ENCODE peak calls at places on chromosomes 6 and 20, in seven cellular contexts. Y, E, L, G, C, D and J are unnamed samples.
A peak's percentile ranks its signal among the peaks of the same experiment; 100 is the strongest.

GRCh38 chr20:7817286-7817685 is 123.0 kb downstream of the HAO1 start:
- DNase-seq in Y (no peak), E (no peak), L (no peak), G (no peak), C (no peak), D (no peak), J (no peak)

GRCh38 chr20:63498950-63499332 is at the start of gene EEF1A2:
- DNase-seq in Y (no peak), E (peak; percentile 68), L (no peak), G (no peak), C (peak; percentile 60), D (peak; percentile 87), J (no peak)

GRCh38 chr20:62837790-62838458 is 21.1 kb downstream of the COL9A3 start:
- DNase-seq in Y (no peak), E (no peak), L (no peak), G (no peak), C (peak; percentile 81), D (peak; percentile 92), J (no peak)

GRCh38 chr20:60389882-60390281 is 431.7 kb downstream of the CDH26 start:
- DNase-seq in Y (no peak), E (no peak), L (no peak), G (no peak), C (no peak), D (no peak), J (no peak)

GRCh38 chr6:35492664-35493284 is 4.1 kb downstream of the TEAD3 start:
- DNase-seq in Y (no peak), E (no peak), L (no peak), G (no peak), C (no peak), D (peak; percentile 52), J (no peak)

GRCh38 chr6:31844507-31844906 is 17.0 kb downstream of the HSPA1B start:
- DNase-seq in Y (no peak), E (no peak), L (no peak), G (no peak), C (no peak), D (no peak), J (no peak)

GRCh38 chr20:15288076-15288475 is 950.7 kb upstream of the FLRT3 start:
- DNase-seq in Y (no peak), E (no peak), L (no peak), G (no peak), C (no peak), D (no peak), J (no peak)

GRCh38 chr20:12255571-12255970 is 337.9 kb downstream of the BTBD3 start:
- DNase-seq in Y (no peak), E (no peak), L (no peak), G (no peak), C (no peak), D (no peak), J (no peak)

GRCh38 chr20:32208499-32209154 is 947 bp downstream of the POFUT1 start:
- DNase-seq in Y (no peak), E (no peak), L (no peak), G (no peak), C (no peak), D (no peak), J (no peak)

GRCh38 chr6:136959471-136959891 is 37.4 kb downstream of the SLC35D3 start:
- DNase-seq in Y (peak; percentile 28), E (no peak), L (no peak), G (no peak), C (peak; percentile 34), D (peak; percentile 36), J (no peak)

GRCh38 chr6:120405947-120406346 is 928.3 kb downstream of the TBC1D32 start:
- DNase-seq in Y (no peak), E (no peak), L (no peak), G (peak; percentile 15), C (no peak), D (no peak), J (no peak)

GRCh38 chr20:1266167-1266973 is at the start of gene SNPH:
- DNase-seq in Y (peak; percentile 72), E (peak; percentile 77), L (no peak), G (peak; percentile 47), C (peak; percentile 77), D (peak; percentile 85), J (peak; percentile 63)

GRCh38 chr6:157559201-157559756 is 178.3 kb downstream of the ZDHHC14 start:
- DNase-seq in Y (no peak), E (no peak), L (no peak), G (no peak), C (no peak), D (no peak), J (no peak)

GRCh38 chr6:16654703-16655102 is 106.6 kb downstream of the ATXN1 start:
- DNase-seq in Y (no peak), E (no peak), L (no peak), G (no peak), C (no peak), D (no peak), J (no peak)

GRCh38 chr6:125004198-125004597 is 42.0 kb downstream of the RNF217 start:
- DNase-seq in Y (no peak), E (no peak), L (no peak), G (no peak), C (peak; percentile 71), D (no peak), J (no peak)

GRCh38 chr20:23309781-23310180 is 40.8 kb upstream of the NXT1 start:
- DNase-seq in Y (no peak), E (no peak), L (no peak), G (no peak), C (no peak), D (no peak), J (no peak)

GRCh38 chr20:36919715-36920333 is 31.7 kb downstream of the SAMHD1 start:
- DNase-seq in Y (no peak), E (peak; percentile 50), L (peak; percentile 13), G (no peak), C (no peak), D (peak; percentile 63), J (no peak)

GRCh38 chr6:48641544-48641943 is 530.5 kb upstream of the PTCHD4 start:
- DNase-seq in Y (no peak), E (no peak), L (no peak), G (no peak), C (no peak), D (no peak), J (no peak)

GRCh38 chr20:19079536-19080299 is 132.7 kb upstream of the SLC24A3 start:
- DNase-seq in Y (no peak), E (no peak), L (no peak), G (no peak), C (no peak), D (no peak), J (no peak)

GRCh38 chr6:116256694-116257093 is 2.8 kb upstream of the TSPYL4 start:
- DNase-seq in Y (no peak), E (no peak), L (no peak), G (no peak), C (no peak), D (no peak), J (no peak)
- H3K4me3 ChIP-seq in Y (no peak overlapping the region), E (no peak overlapping the region), L (no peak overlapping the region), G (no peak overlapping the region), C (no peak overlapping the region), D (no peak overlapping the region), J (no peak overlapping the region)

DNA sequence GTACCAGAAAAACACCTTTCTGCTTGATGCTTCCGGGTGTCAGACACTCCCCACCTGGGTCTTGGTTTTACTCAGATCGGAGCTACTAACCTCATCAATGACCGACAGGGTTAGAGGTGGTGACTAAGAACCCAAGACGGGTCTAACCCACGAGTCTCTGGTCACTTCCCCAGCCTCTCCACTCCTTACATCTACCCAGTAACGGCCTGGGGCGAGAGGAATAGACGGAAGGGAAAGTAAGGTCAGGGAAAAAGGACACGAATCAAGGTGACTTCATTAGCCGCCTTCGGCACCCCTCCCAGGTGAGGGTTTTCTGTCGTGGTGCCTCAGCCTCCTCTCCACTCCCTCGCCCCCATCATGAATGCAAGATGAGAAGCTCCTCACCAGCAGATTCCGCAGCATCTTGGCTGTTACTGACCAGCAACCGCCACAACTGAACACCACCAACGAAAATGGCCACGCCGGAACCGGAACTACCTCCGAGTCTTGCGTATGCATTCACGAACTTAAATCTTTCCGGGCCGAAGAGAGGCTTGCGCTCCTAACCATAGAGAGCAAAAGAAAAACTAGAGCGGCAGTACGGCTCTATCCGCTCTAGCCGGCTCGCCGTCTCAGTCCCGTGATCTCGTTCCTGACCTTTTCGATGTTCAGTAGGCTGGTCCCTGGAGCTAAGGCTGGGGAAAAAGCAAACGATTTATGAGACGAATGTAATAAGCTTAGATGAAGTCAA is at the start of gene COX7A2:
- DNase-seq in Y (peak; percentile 96), E (peak; percentile 61), L (peak; percentile 86), G (peak; percentile 82), C (peak; percentile 91), D (peak; percentile 76), J (peak; percentile 87)
- TF ChIP-seq EP300 in Y (no peak), E (no peak), L (no peak), G (no peak), C (no peak), D (peak; percentile 16), J (no peak)

GRCh38 chr6:50819906-50820589 is 1.4 kb downstream of the TFAP2B start:
- DNase-seq in Y (no peak), E (no peak), L (no peak), G (no peak), C (no peak), D (no peak), J (no peak)

GRCh38 chr6:50823130-50823920 is 4.7 kb downstream of the TFAP2B start:
- DNase-seq in Y (no peak), E (no peak), L (no peak), G (no peak), C (no peak), D (no peak), J (no peak)

GRCh38 chr6:50822078-50822476 is 3.4 kb downstream of the TFAP2B start:
- DNase-seq in Y (no peak), E (no peak), L (no peak), G (no peak), C (no peak), D (no peak), J (no peak)

GRCh38 chr6:50820590-50821234 is 2.0 kb downstream of the TFAP2B start:
- DNase-seq in Y (no peak), E (no peak), L (no peak), G (no peak), C (no peak), D (no peak), J (no peak)

DNA sequence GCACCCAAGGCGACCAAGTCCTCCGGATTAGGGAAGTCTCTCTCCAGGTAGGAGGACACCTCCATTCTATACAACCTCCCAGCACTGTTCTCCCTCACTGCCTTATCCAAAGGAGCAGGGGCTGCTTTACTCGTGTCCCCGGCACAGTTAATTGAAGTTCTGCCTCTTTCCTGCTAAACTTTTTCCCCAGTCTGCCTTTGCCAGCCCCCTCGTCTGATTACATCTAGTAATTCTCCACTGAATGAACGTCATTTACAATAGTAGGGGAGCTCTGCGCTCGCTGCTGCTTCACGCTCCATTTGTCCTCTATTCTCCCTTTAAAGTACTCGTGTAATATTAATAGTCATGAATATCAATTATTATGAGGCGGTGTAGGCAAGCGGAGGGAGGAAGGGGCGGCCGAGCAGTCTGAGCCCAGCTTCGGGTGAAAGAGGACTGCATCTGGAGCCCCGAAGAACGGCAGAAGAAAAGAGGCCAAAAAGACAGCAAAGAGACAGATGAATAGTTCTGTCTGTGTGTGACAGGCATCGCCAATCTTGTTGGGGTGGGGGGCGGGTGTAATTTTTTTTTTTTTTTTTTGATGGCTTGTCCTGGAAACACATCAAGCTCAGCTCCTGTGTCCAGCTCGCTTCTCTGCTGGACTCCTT is 2.9 kb downstream of the TFAP2B start:
- DNase-seq in Y (no peak), E (no peak), L (no peak), G (no peak), C (no peak), D (peak; percentile 58), J (no peak)
- H3K4me3 ChIP-seq in Y (no peak overlapping the region), E (no peak overlapping the region), L (no peak overlapping the region), G (no peak overlapping the region), C (no peak overlapping the region), D (no peak overlapping the region), J (no peak overlapping the region)

GRCh38 chr20:50613438-50614169 is 77.7 kb downstream of the RIPOR3 start:
- DNase-seq in Y (no peak), E (no peak), L (no peak), G (no peak), C (no peak), D (no peak), J (no peak)
- TF ChIP-seq EP300 in Y (no peak), E (no peak), L (no peak), G (no peak), C (no peak), D (no peak), J (no peak)